ENCODE peak calls at places on chromosome 1, in four cellular contexts. Q is K562, C is HL-60, P is GM12878. W is an unnamed sample.

GRCh38 chr1:121587777-121588176 is 403.0 kb downstream of the SRGAP2C start:
- DNase-seq in Q (no peak), C (no peak), P (no peak), W (no peak)

GRCh38 chr1:181482521-181483083 is 715 bp upstream of the CACNA1E start:
- DNase-seq in Q (peak; percentile 39), C (peak; percentile 16), P (no peak), W (peak; percentile 70)

GRCh38 chr1:45938029-45938428 is 134.6 kb downstream of the MAST2 start:
- DNase-seq in Q (no peak), C (no peak), P (no peak), W (no peak)

GRCh38 chr1:187092104-187092503 is 263.4 kb downstream of the PLA2G4A start:
- DNase-seq in Q (no peak), C (no peak), P (no peak), W (no peak)

GRCh38 chr1:175322109-175322508 is 129.5 kb upstream of the KIAA0040 start:
- DNase-seq in Q (no peak), C (no peak), P (no peak), W (no peak)

GRCh38 chr1:203422116-203422515 is 53.5 kb upstream of the PRELP start:
- DNase-seq in Q (no peak), C (no peak), P (no peak), W (no peak)

GRCh38 chr1:17874665-17875064 is 119.5 kb downstream of the ACTL8 start:
- DNase-seq in Q (no peak), C (no peak), P (no peak), W (no peak)

GRCh38 chr1:91552091-91552490 is 51.4 kb downstream of the CDC7 start:
- DNase-seq in Q (no peak), C (no peak), P (no peak), W (no peak)

GRCh38 chr1:27010226-27010994 is 2.2 kb downstream of the TENT5B start:
- DNase-seq in Q (no peak), C (no peak), P (no peak), W (no peak)

GRCh38 chr1:59075021-59075420 is 221.9 kb upstream of the FGGY start:
- DNase-seq in Q (no peak), C (no peak), P (no peak), W (no peak)

GRCh38 chr1:32813941-32814739 is 3.0 kb downstream of the YARS1 start:
- DNase-seq in Q (no peak), C (no peak), P (no peak), W (no peak)

GRCh38 chr1:178055093-178055492 is 38.8 kb upstream of the RASAL2 start:
- DNase-seq in Q (no peak), C (peak; percentile 57), P (no peak), W (no peak)

GRCh38 chr1:154423303-154423987 is 18.3 kb downstream of the IL6R start:
- DNase-seq in Q (no peak), C (no peak), P (no peak), W (no peak)

GRCh38 chr1:115478933-115479551 is 141.0 kb upstream of the NGF start:
- DNase-seq in Q (no peak), C (no peak), P (no peak), W (no peak)

GRCh38 chr1:18170444-18170843 is 62.8 kb downstream of the IGSF21 start:
- DNase-seq in Q (no peak), C (no peak), P (no peak), W (no peak)

GRCh38 chr1:175171214-175171913 is 21.2 kb downstream of the KIAA0040 start:
- DNase-seq in Q (peak; percentile 33), C (no peak), P (no peak), W (no peak)

GRCh38 chr1:236833593-236833992 is 38.5 kb downstream of the MTR start:
- DNase-seq in Q (no peak), C (no peak), P (no peak), W (no peak)

GRCh38 chr1:114134518-114134917 is 19.2 kb downstream of the SYT6 start:
- DNase-seq in Q (no peak), C (no peak), P (no peak), W (no peak)

GRCh38 chr1:54442185-54442584 is 36.0 kb upstream of the SSBP3 start:
- DNase-seq in Q (no peak), C (no peak), P (no peak), W (no peak)

GRCh38 chr1:167431909-167432650 is 86.2 kb downstream of the CD247 start:
- DNase-seq in Q (no peak), C (no peak), P (no peak), W (no peak)

GRCh38 chr1:216830836-216831235 is 107.6 kb upstream of the ESRRG start:
- DNase-seq in Q (no peak), C (no peak), P (no peak), W (no peak)

GRCh38 chr1:19087737-19088594 is 122.1 kb downstream of the UBR4 start:
- DNase-seq in Q (no peak), C (no peak), P (peak; percentile 19), W (no peak)

GRCh38 chr1:95118019-95118499 is 904 bp downstream of the TLCD4 start:
- DNase-seq in Q (no peak), C (no peak), P (no peak), W (no peak)

GRCh38 chr1:53799141-53799540 is 39.0 kb downstream of the NDC1 start:
- DNase-seq in Q (no peak), C (no peak), P (no peak), W (no peak)

GRCh38 chr1:21755067-21755466 is 27.9 kb downstream of the USP48 start:
- DNase-seq in Q (no peak), C (no peak), P (no peak), W (no peak)

GRCh38 chr1:21752186-21752585 is 30.8 kb downstream of the USP48 start:
- DNase-seq in Q (no peak), C (no peak), P (no peak), W (no peak)

GRCh38 chr1:21751281-21751680 is 31.7 kb downstream of the USP48 start:
- DNase-seq in Q (no peak), C (no peak), P (no peak), W (no peak)

GRCh38 chr1:21756393-21757089 is 26.4 kb downstream of the USP48 start:
- DNase-seq in Q (no peak), C (no peak), P (no peak), W (no peak)

DNA sequence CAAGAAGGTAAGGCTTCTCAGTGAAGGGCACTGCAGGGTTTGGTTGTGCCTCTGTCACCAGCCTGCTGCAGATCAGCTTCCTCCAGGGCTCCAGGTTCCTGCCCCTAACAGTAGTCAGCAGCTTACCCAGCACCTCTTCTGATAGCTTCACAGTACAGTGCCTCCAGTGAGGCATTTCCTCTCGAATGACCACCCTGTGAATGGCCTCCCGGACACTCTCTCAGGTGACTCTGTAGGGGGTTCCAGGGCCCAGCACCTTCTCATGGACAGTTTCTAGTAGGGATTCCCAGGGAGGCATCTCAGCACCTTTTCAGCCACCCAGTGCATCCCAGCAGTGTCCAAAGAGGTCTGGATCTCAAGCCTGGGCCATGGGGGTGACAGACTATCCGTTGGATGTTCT is 28.4 kb downstream of the USP48 start:
- DNase-seq in Q (no peak), C (no peak), P (no peak), W (no peak)
- TF ChIP-seq POLR2AphosphoS5 in Q (no peak), C (no peak), P (no peak), W (no peak)

GRCh38 chr1:234735976-234736375 is 126.0 kb upstream of the IRF2BP2 start:
- DNase-seq in Q (no peak), C (no peak), P (no peak), W (no peak)

GRCh38 chr1:234734412-234734835 is 124.4 kb upstream of the IRF2BP2 start:
- DNase-seq in Q (no peak), C (no peak), P (no peak), W (no peak)

GRCh38 chr1:234735476-234735875 is 125.5 kb upstream of the IRF2BP2 start:
- DNase-seq in Q (no peak), C (no peak), P (no peak), W (no peak)

GRCh38 chr1:234733427-234733826 is 123.4 kb upstream of the IRF2BP2 start:
- DNase-seq in Q (no peak), C (no peak), P (no peak), W (no peak)

DNA sequence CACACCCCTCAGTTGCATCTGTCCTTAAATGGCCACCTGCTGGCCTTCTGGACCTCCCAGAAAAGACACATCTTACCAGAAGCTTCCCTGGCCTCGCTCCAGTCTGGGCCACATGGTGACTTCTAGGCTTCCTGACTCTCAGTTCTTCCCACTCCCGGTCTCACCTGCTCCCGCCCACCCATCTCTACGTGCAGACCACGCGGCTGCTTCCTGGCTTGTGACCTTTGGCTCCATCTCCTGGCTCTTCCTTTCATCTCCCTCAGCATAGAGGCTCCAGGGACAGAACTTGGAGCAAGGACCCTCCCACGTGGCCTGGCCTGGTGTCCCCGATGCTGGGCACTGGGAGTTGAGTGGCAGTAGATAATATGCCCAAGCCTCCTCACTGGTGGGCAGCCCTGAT is 124.9 kb upstream of the IRF2BP2 start:
- DNase-seq in Q (no peak), C (no peak), P (no peak), W (no peak)
- TF ChIP-seq SPI1 in Q (no peak), C (no peak), P (no peak), W (no peak)

GRCh38 chr1:156813750-156814570 is 2.7 kb downstream of the SH2D2A start:
- DNase-seq in Q (peak; percentile 86), C (peak; percentile 63), P (no peak), W (peak; percentile 76)
- TF ChIP-seq POLR2AphosphoS5 in Q (peak; percentile 59), C (peak; percentile 46), P (no peak), W (no peak)

GRCh38 chr1:212608956-212609700 is 567 bp downstream of the ATF3 start:
- DNase-seq in Q (peak; percentile 64), C (no peak), P (no peak), W (peak; percentile 53)
- TF ChIP-seq SPI1 in Q (no peak), C (peak; percentile 1), P (no peak), W (no peak)

GRCh38 chr1:166170726-166171125 is 3.9 kb upstream of the FAM78B start:
- DNase-seq in Q (no peak), C (no peak), P (no peak), W (no peak)
- TF ChIP-seq POLR2AphosphoS5 in Q (no peak), C (no peak), P (no peak), W (no peak)

GRCh38 chr1:97396463-97396862 is 524.4 kb downstream of the DPYD start:
- DNase-seq in Q (no peak), C (no peak), P (no peak), W (no peak)
- TF ChIP-seq SPI1 in Q (no peak), C (no peak), P (no peak), W (no peak)

W was measured in GM12891.